ENCODE peak calls at places on chromosomes 6 and 20, in six cellular contexts. E is activated T-cell treated with anti-CD3 and anti-CD28 coated beads for 24 hours; W is colonic mucosa; Z is kidney tubule cell; J is effector memory CD8-positive, alpha-beta T cell; Q is EL. U is an unnamed sample.

GRCh38 chr20:11847827-11848226 is 69.9 kb upstream of the BTBD3 start:
- DNase-seq in E (no peak), W (peak), Z (no peak), J (no peak), Q (no peak), U (no peak)

GRCh38 chr20:25237610-25238318 is 10.1 kb upstream of the PYGB start:
- DNase-seq in E (peak), W (peak), Z (peak), J (no peak), Q (peak), U (peak)

GRCh38 chr20:63750807-63751470 is 11.4 kb downstream of the SLC2A4RG start:
- DNase-seq in E (peak), W (no peak), Z (no peak), J (peak), Q (no peak), U (no peak)

GRCh38 chr20:33554914-33555420 is 65.1 kb downstream of the CBFA2T2 start:
- DNase-seq in E (peak), W (peak), Z (peak), J (peak), Q (peak), U (peak)

GRCh38 chr6:150320450-150320849 is 48.4 kb upstream of the IYD start:
- DNase-seq in E (no peak), W (no peak), Z (no peak), J (no peak), Q (no peak), U (no peak)

GRCh38 chr6:53831956-53832660 is 37.3 kb downstream of the LRRC1 start:
- DNase-seq in E (no peak), W (no peak), Z (no peak), J (no peak), Q (no peak), U (no peak)

GRCh38 chr6:18496462-18496861 is 109.3 kb downstream of the RNF144B start:
- DNase-seq in E (no peak), W (no peak), Z (peak), J (no peak), Q (no peak), U (no peak)

GRCh38 chr6:110731898-110732297 is 83.4 kb downstream of the CDK19 start:
- DNase-seq in E (no peak), W (no peak), Z (no peak), J (no peak), Q (no peak), U (no peak)

GRCh38 chr6:14436593-14436992 is 319.0 kb downstream of the CD83 start:
- DNase-seq in E (no peak), W (no peak), Z (no peak), J (no peak), Q (no peak), U (no peak)

GRCh38 chr20:19775353-19776201 is 17.5 kb downstream of the RIN2 start:
- DNase-seq in E (no peak), W (peak), Z (peak), J (no peak), Q (peak), U (no peak)

GRCh38 chr20:51373713-51374481 is 168.6 kb downstream of the NFATC2 start:
- DNase-seq in E (no peak), W (no peak), Z (no peak), J (no peak), Q (no peak), U (no peak)

GRCh38 chr20:24362080-24362479 is 107.3 kb upstream of the SYNDIG1 start:
- DNase-seq in E (no peak), W (no peak), Z (no peak), J (no peak), Q (no peak), U (no peak)

GRCh38 chr6:57013501-57013900 is 33.0 kb upstream of the KIAA1586 start:
- DNase-seq in E (no peak), W (no peak), Z (peak), J (no peak), Q (peak), U (peak)

GRCh38 chr6:170190046-170190445 is 100.8 kb downstream of the DLL1 start:
- DNase-seq in E (no peak), W (peak), Z (no peak), J (no peak), Q (no peak), U (no peak)

GRCh38 chr6:119890470-119890869 is 540.9 kb upstream of the MAN1A1 start:
- DNase-seq in E (no peak), W (no peak), Z (no peak), J (no peak), Q (no peak), U (no peak)

GRCh38 chr6:3014675-3015066 is 15.0 kb downstream of the NQO2 start:
- DNase-seq in E (no peak), W (no peak), Z (no peak), J (no peak), Q (no peak), U (no peak)